ENCODE peak calls at places on chromosomes 16 and 17, in nine cellular contexts. One of them, this sample, is unnamed.

GRCh38 chr17:80529104-80529903 is 15.3 kb upstream of the RPTOR start:
- DNase-seq in activated naive CD4-positive, alpha-beta T cell treated with Interleukin-2 at 50 U/mL for 16 hours: no peak
- DNase-seq in amniotic stem cell: no peak
- DNase-seq in fibroblast of lung: no peak
- DNase-seq in Caki2: no peak
- DNase-seq in upper lobe of right lung: no peak
- DNase-seq in heart left ventricle: no peak
- DNase-seq in MV-4-11: no peak
- DNase-seq in right lobe of liver: no peak
- DNase-seq in this sample: no peak

GRCh38 chr17:50035421-50035879 is 20.5 kb upstream of the ITGA3 start:
- DNase-seq in right lobe of liver: no peak
- DNase-seq in MV-4-11: no peak
- DNase-seq in Caki2: no peak
- DNase-seq in amniotic stem cell: no peak
- DNase-seq in fibroblast of lung: no peak
- DNase-seq in upper lobe of right lung: no peak
- DNase-seq in activated naive CD4-positive, alpha-beta T cell treated with Interleukin-2 at 50 U/mL for 16 hours: no peak
- DNase-seq in heart left ventricle: no peak
- DNase-seq in this sample: no peak

GRCh38 chr17:80738406-80738805 is 193.8 kb downstream of the RPTOR start:
- DNase-seq in activated naive CD4-positive, alpha-beta T cell treated with Interleukin-2 at 50 U/mL for 16 hours: no peak
- DNase-seq in fibroblast of lung: no peak
- DNase-seq in Caki2: no peak
- DNase-seq in right lobe of liver: no peak
- DNase-seq in MV-4-11: peak
- DNase-seq in amniotic stem cell: no peak
- DNase-seq in heart left ventricle: no peak
- DNase-seq in upper lobe of right lung: no peak
- DNase-seq in this sample: no peak

GRCh38 chr16:17389392-17389791 is 81.4 kb downstream of the XYLT1 start:
- DNase-seq in upper lobe of right lung: no peak
- DNase-seq in activated naive CD4-positive, alpha-beta T cell treated with Interleukin-2 at 50 U/mL for 16 hours: no peak
- DNase-seq in MV-4-11: no peak
- DNase-seq in right lobe of liver: no peak
- DNase-seq in Caki2: no peak
- DNase-seq in amniotic stem cell: peak
- DNase-seq in fibroblast of lung: no peak
- DNase-seq in heart left ventricle: no peak
- DNase-seq in this sample: no peak

GRCh38 chr16:67236551-67237395 is 9.8 kb downstream of the TMEM208 start:
- DNase-seq in MV-4-11: peak
- DNase-seq in upper lobe of right lung: peak
- DNase-seq in Caki2: peak
- DNase-seq in right lobe of liver: peak
- DNase-seq in heart left ventricle: no peak
- DNase-seq in fibroblast of lung: peak
- DNase-seq in amniotic stem cell: no peak
- DNase-seq in activated naive CD4-positive, alpha-beta T cell treated with Interleukin-2 at 50 U/mL for 16 hours: peak
- DNase-seq in this sample: no peak

GRCh38 chr17:32102697-32103096 is 39.6 kb upstream of the RHOT1 start:
- DNase-seq in MV-4-11: no peak
- DNase-seq in heart left ventricle: no peak
- DNase-seq in upper lobe of right lung: no peak
- DNase-seq in amniotic stem cell: no peak
- DNase-seq in right lobe of liver: no peak
- DNase-seq in activated naive CD4-positive, alpha-beta T cell treated with Interleukin-2 at 50 U/mL for 16 hours: no peak
- DNase-seq in Caki2: no peak
- DNase-seq in fibroblast of lung: no peak
- DNase-seq in this sample: no peak

GRCh38 chr17:69802045-69802740 is 272.8 kb upstream of the KCNJ16 start:
- DNase-seq in right lobe of liver: no peak
- DNase-seq in heart left ventricle: no peak
- DNase-seq in Caki2: no peak
- DNase-seq in MV-4-11: no peak
- DNase-seq in fibroblast of lung: no peak
- DNase-seq in activated naive CD4-positive, alpha-beta T cell treated with Interleukin-2 at 50 U/mL for 16 hours: no peak
- DNase-seq in upper lobe of right lung: no peak
- DNase-seq in amniotic stem cell: no peak
- DNase-seq in this sample: no peak

GRCh38 chr16:73692861-73693260 is 603.8 kb upstream of the PSMD7 start:
- DNase-seq in amniotic stem cell: no peak
- DNase-seq in MV-4-11: no peak
- DNase-seq in upper lobe of right lung: no peak
- DNase-seq in heart left ventricle: no peak
- DNase-seq in right lobe of liver: no peak
- DNase-seq in activated naive CD4-positive, alpha-beta T cell treated with Interleukin-2 at 50 U/mL for 16 hours: no peak
- DNase-seq in Caki2: no peak
- DNase-seq in fibroblast of lung: no peak
- DNase-seq in this sample: no peak

GRCh38 chr17:32551186-32551955 is 64.6 kb downstream of the CDK5R1 start:
- DNase-seq in heart left ventricle: no peak
- DNase-seq in Caki2: no peak
- DNase-seq in fibroblast of lung: peak
- DNase-seq in activated naive CD4-positive, alpha-beta T cell treated with Interleukin-2 at 50 U/mL for 16 hours: no peak
- DNase-seq in amniotic stem cell: no peak
- DNase-seq in MV-4-11: peak
- DNase-seq in right lobe of liver: no peak
- DNase-seq in upper lobe of right lung: no peak
- DNase-seq in this sample: no peak

GRCh38 chr17:21177854-21178600 is 35.9 kb downstream of the TMEM11 start:
- DNase-seq in fibroblast of lung: no peak
- DNase-seq in heart left ventricle: no peak
- DNase-seq in Caki2: no peak
- DNase-seq in amniotic stem cell: no peak
- DNase-seq in upper lobe of right lung: peak
- DNase-seq in MV-4-11: no peak
- DNase-seq in right lobe of liver: no peak
- DNase-seq in activated naive CD4-positive, alpha-beta T cell treated with Interleukin-2 at 50 U/mL for 16 hours: no peak
- DNase-seq in this sample: no peak

GRCh38 chr17:21523482-21524210 is 147.5 kb downstream of the KCNJ12 start:
- DNase-seq in fibroblast of lung: no peak
- DNase-seq in Caki2: no peak
- DNase-seq in right lobe of liver: no peak
- DNase-seq in heart left ventricle: no peak
- DNase-seq in activated naive CD4-positive, alpha-beta T cell treated with Interleukin-2 at 50 U/mL for 16 hours: no peak
- DNase-seq in amniotic stem cell: no peak
- DNase-seq in upper lobe of right lung: no peak
- DNase-seq in MV-4-11: no peak
- DNase-seq in this sample: no peak

GRCh38 chr17:21228111-21228510 is 14.2 kb upstream of the TMEM11 start:
- DNase-seq in MV-4-11: no peak
- DNase-seq in activated naive CD4-positive, alpha-beta T cell treated with Interleukin-2 at 50 U/mL for 16 hours: no peak
- DNase-seq in upper lobe of right lung: no peak
- DNase-seq in fibroblast of lung: no peak
- DNase-seq in heart left ventricle: no peak
- DNase-seq in right lobe of liver: no peak
- DNase-seq in amniotic stem cell: no peak
- DNase-seq in Caki2: no peak
- DNase-seq in this sample: no peak

GRCh38 chr16:57361384-57361783 is 2.8 kb downstream of the CCL22 start:
- DNase-seq in amniotic stem cell: no peak
- DNase-seq in right lobe of liver: peak
- DNase-seq in MV-4-11: no peak
- DNase-seq in fibroblast of lung: no peak
- DNase-seq in heart left ventricle: no peak
- DNase-seq in upper lobe of right lung: no peak
- DNase-seq in Caki2: no peak
- DNase-seq in activated naive CD4-positive, alpha-beta T cell treated with Interleukin-2 at 50 U/mL for 16 hours: no peak
- DNase-seq in this sample: peak

GRCh38 chr17:75664099-75664549 is 2.8 kb downstream of the RECQL5 start:
- DNase-seq in right lobe of liver: no peak
- DNase-seq in fibroblast of lung: no peak
- DNase-seq in amniotic stem cell: no peak
- DNase-seq in upper lobe of right lung: no peak
- DNase-seq in MV-4-11: peak
- DNase-seq in Caki2: no peak
- DNase-seq in heart left ventricle: no peak
- DNase-seq in activated naive CD4-positive, alpha-beta T cell treated with Interleukin-2 at 50 U/mL for 16 hours: no peak
- DNase-seq in this sample: no peak

GRCh38 chr17:3660311-3660891 is 8.0 kb downstream of the TAX1BP3 start:
- DNase-seq in heart left ventricle: no peak
- DNase-seq in MV-4-11: no peak
- DNase-seq in Caki2: no peak
- DNase-seq in activated naive CD4-positive, alpha-beta T cell treated with Interleukin-2 at 50 U/mL for 16 hours: no peak
- DNase-seq in amniotic stem cell: no peak
- DNase-seq in fibroblast of lung: no peak
- DNase-seq in upper lobe of right lung: no peak
- DNase-seq in right lobe of liver: peak
- DNase-seq in this sample: no peak

GRCh38 chr16:2151188-2152091 is 3.0 kb downstream of the RAB26 start:
- DNase-seq in heart left ventricle: no peak
- DNase-seq in amniotic stem cell: no peak
- DNase-seq in fibroblast of lung: no peak
- DNase-seq in MV-4-11: peak
- DNase-seq in Caki2: no peak
- DNase-seq in upper lobe of right lung: no peak
- DNase-seq in right lobe of liver: no peak
- DNase-seq in activated naive CD4-positive, alpha-beta T cell treated with Interleukin-2 at 50 U/mL for 16 hours: no peak
- DNase-seq in this sample: no peak

GRCh38 chr16:30659507-30660423 is 1.5 kb downstream of the FBRS start:
- DNase-seq in amniotic stem cell: no peak
- DNase-seq in heart left ventricle: peak
- DNase-seq in right lobe of liver: peak
- DNase-seq in upper lobe of right lung: peak
- DNase-seq in MV-4-11: no peak
- DNase-seq in Caki2: peak
- DNase-seq in activated naive CD4-positive, alpha-beta T cell treated with Interleukin-2 at 50 U/mL for 16 hours: peak
- DNase-seq in fibroblast of lung: peak
- DNase-seq in this sample: no peak

GRCh38 chr16:84617068-84617630 is 729 bp downstream of the COTL1 start:
- DNase-seq in right lobe of liver: peak
- DNase-seq in heart left ventricle: peak
- DNase-seq in amniotic stem cell: no peak
- DNase-seq in upper lobe of right lung: peak
- DNase-seq in MV-4-11: no peak
- DNase-seq in Caki2: no peak
- DNase-seq in fibroblast of lung: no peak
- DNase-seq in activated naive CD4-positive, alpha-beta T cell treated with Interleukin-2 at 50 U/mL for 16 hours: peak
- DNase-seq in this sample: no peak

GRCh38 chr17:15261818-15262290 is 3.3 kb downstream of the PMP22 start:
- DNase-seq in upper lobe of right lung: no peak
- DNase-seq in Caki2: no peak
- DNase-seq in MV-4-11: no peak
- DNase-seq in activated naive CD4-positive, alpha-beta T cell treated with Interleukin-2 at 50 U/mL for 16 hours: no peak
- DNase-seq in heart left ventricle: no peak
- DNase-seq in amniotic stem cell: no peak
- DNase-seq in fibroblast of lung: peak
- DNase-seq in right lobe of liver: no peak
- DNase-seq in this sample: no peak

GRCh38 chr17:44797809-44798208 is 32.3 kb downstream of the GJC1 start:
- DNase-seq in right lobe of liver: no peak
- DNase-seq in fibroblast of lung: peak
- DNase-seq in amniotic stem cell: no peak
- DNase-seq in MV-4-11: no peak
- DNase-seq in Caki2: no peak
- DNase-seq in upper lobe of right lung: no peak
- DNase-seq in activated naive CD4-positive, alpha-beta T cell treated with Interleukin-2 at 50 U/mL for 16 hours: no peak
- DNase-seq in heart left ventricle: no peak
- DNase-seq in this sample: no peak

GRCh38 chr17:7141824-7142223 is 27.2 kb upstream of the ASGR2 start:
- DNase-seq in amniotic stem cell: no peak
- DNase-seq in fibroblast of lung: no peak
- DNase-seq in activated naive CD4-positive, alpha-beta T cell treated with Interleukin-2 at 50 U/mL for 16 hours: no peak
- DNase-seq in heart left ventricle: no peak
- DNase-seq in upper lobe of right lung: peak
- DNase-seq in right lobe of liver: no peak
- DNase-seq in MV-4-11: no peak
- DNase-seq in Caki2: no peak
- DNase-seq in this sample: peak

GRCh38 chr17:65057520-65058075 is 1.1 kb upstream of the GNA13 start:
- DNase-seq in heart left ventricle: peak
- DNase-seq in activated naive CD4-positive, alpha-beta T cell treated with Interleukin-2 at 50 U/mL for 16 hours: no peak
- DNase-seq in Caki2: peak
- DNase-seq in fibroblast of lung: no peak
- DNase-seq in right lobe of liver: peak
- DNase-seq in upper lobe of right lung: no peak
- DNase-seq in MV-4-11: no peak
- DNase-seq in amniotic stem cell: no peak
- DNase-seq in this sample: no peak

GRCh38 chr17:19714542-19715411 is 1.6 kb downstream of the SLC47A2 start:
- DNase-seq in Caki2: no peak
- DNase-seq in heart left ventricle: no peak
- DNase-seq in fibroblast of lung: no peak
- DNase-seq in amniotic stem cell: no peak
- DNase-seq in activated naive CD4-positive, alpha-beta T cell treated with Interleukin-2 at 50 U/mL for 16 hours: no peak
- DNase-seq in MV-4-11: no peak
- DNase-seq in upper lobe of right lung: no peak
- DNase-seq in right lobe of liver: no peak
- DNase-seq in this sample: peak

GRCh38 chr16:23377071-23377931 is 75.2 kb downstream of the SCNN1B start:
- DNase-seq in heart left ventricle: no peak
- DNase-seq in amniotic stem cell: no peak
- DNase-seq in Caki2: no peak
- DNase-seq in right lobe of liver: no peak
- DNase-seq in activated naive CD4-positive, alpha-beta T cell treated with Interleukin-2 at 50 U/mL for 16 hours: no peak
- DNase-seq in MV-4-11: no peak
- DNase-seq in upper lobe of right lung: no peak
- DNase-seq in fibroblast of lung: no peak
- DNase-seq in this sample: no peak

GRCh38 chr16:47506800-47507199 is 45.7 kb downstream of the PHKB start:
- DNase-seq in Caki2: peak
- DNase-seq in amniotic stem cell: no peak
- DNase-seq in activated naive CD4-positive, alpha-beta T cell treated with Interleukin-2 at 50 U/mL for 16 hours: no peak
- DNase-seq in fibroblast of lung: no peak
- DNase-seq in upper lobe of right lung: no peak
- DNase-seq in MV-4-11: no peak
- DNase-seq in heart left ventricle: no peak
- DNase-seq in right lobe of liver: no peak
- DNase-seq in this sample: no peak

GRCh38 chr17:68195667-68196393 is 52.0 kb upstream of the AMZ2 start:
- DNase-seq in amniotic stem cell: no peak
- DNase-seq in Caki2: no peak
- DNase-seq in activated naive CD4-positive, alpha-beta T cell treated with Interleukin-2 at 50 U/mL for 16 hours: peak
- DNase-seq in right lobe of liver: peak
- DNase-seq in upper lobe of right lung: no peak
- DNase-seq in MV-4-11: no peak
- DNase-seq in fibroblast of lung: no peak
- DNase-seq in heart left ventricle: no peak
- DNase-seq in this sample: peak

GRCh38 chr16:1923299-1924034 is 5.3 kb upstream of the HS3ST6 start:
- DNase-seq in right lobe of liver: no peak
- DNase-seq in MV-4-11: peak
- DNase-seq in Caki2: peak
- DNase-seq in fibroblast of lung: peak
- DNase-seq in amniotic stem cell: no peak
- DNase-seq in upper lobe of right lung: no peak
- DNase-seq in activated naive CD4-positive, alpha-beta T cell treated with Interleukin-2 at 50 U/mL for 16 hours: peak
- DNase-seq in heart left ventricle: no peak
- DNase-seq in this sample: no peak

GRCh38 chr16:59907671-59908070 is 1173.6 kb upstream of the GOT2 start:
- DNase-seq in amniotic stem cell: no peak
- DNase-seq in fibroblast of lung: no peak
- DNase-seq in upper lobe of right lung: no peak
- DNase-seq in right lobe of liver: no peak
- DNase-seq in activated naive CD4-positive, alpha-beta T cell treated with Interleukin-2 at 50 U/mL for 16 hours: no peak
- DNase-seq in heart left ventricle: no peak
- DNase-seq in Caki2: no peak
- DNase-seq in MV-4-11: no peak
- DNase-seq in this sample: peak

GRCh38 chr16:11669380-11670146 is 1.3 kb downstream of the SNN start:
- DNase-seq in activated naive CD4-positive, alpha-beta T cell treated with Interleukin-2 at 50 U/mL for 16 hours: no peak
- DNase-seq in heart left ventricle: peak
- DNase-seq in upper lobe of right lung: no peak
- DNase-seq in right lobe of liver: peak
- DNase-seq in Caki2: no peak
- DNase-seq in amniotic stem cell: no peak
- DNase-seq in fibroblast of lung: peak
- DNase-seq in MV-4-11: peak
- DNase-seq in this sample: no peak

GRCh38 chr17:68906638-68907037 is 48.6 kb downstream of the ABCA8 start:
- DNase-seq in fibroblast of lung: peak
- DNase-seq in Caki2: no peak
- DNase-seq in heart left ventricle: no peak
- DNase-seq in right lobe of liver: no peak
- DNase-seq in amniotic stem cell: no peak
- DNase-seq in upper lobe of right lung: no peak
- DNase-seq in MV-4-11: no peak
- DNase-seq in activated naive CD4-positive, alpha-beta T cell treated with Interleukin-2 at 50 U/mL for 16 hours: no peak
- DNase-seq in this sample: no peak

GRCh38 chr16:16042076-16042475 is 92.7 kb downstream of the ABCC1 start:
- DNase-seq in MV-4-11: no peak
- DNase-seq in heart left ventricle: peak
- DNase-seq in amniotic stem cell: peak
- DNase-seq in right lobe of liver: no peak
- DNase-seq in activated naive CD4-positive, alpha-beta T cell treated with Interleukin-2 at 50 U/mL for 16 hours: no peak
- DNase-seq in fibroblast of lung: peak
- DNase-seq in Caki2: no peak
- DNase-seq in upper lobe of right lung: no peak
- DNase-seq in this sample: no peak